ENCODE peak calls at places on chromosomes 6 and 20, in nine cellular contexts. K is AG09319, G is fibroblast of mammary gland, A is cardiac muscle cell, X is dorsolateral prefrontal cortex, M is fibroblast of lung, B is endodermal cell, C is activated B cell treated with CpG ODN at 0.5 μM for 24 hours, Q is astrocyte of the spinal cord. D is an unnamed sample.

GRCh38 chr6:136226027-136226673 is 24.0 kb downstream of the MTFR2 start:
- DNase-seq in K (peak), G (peak), A (peak), X (no peak), M (peak), B (peak), C (no peak), Q (peak), D (peak)

GRCh38 chr6:130365166-130366010 is 429 bp upstream of the TMEM200A start:
- DNase-seq in K (peak), G (peak), A (peak), X (peak), M (peak), B (peak), C (peak), Q (peak), D (peak)

GRCh38 chr20:13284830-13285229 is 63.8 kb downstream of the ISM1 start:
- DNase-seq in K (no peak), G (no peak), A (no peak), X (no peak), M (no peak), B (no peak), C (no peak), Q (no peak), D (no peak)

GRCh38 chr6:31114540-31114876 is at the start of gene PSORS1C1:
- DNase-seq in K (peak), G (peak), A (peak), X (peak), M (peak), B (peak), C (no peak), Q (peak), D (peak)

GRCh38 chr6:142152731-142153130 is 5.7 kb downstream of the VTA1 start:
- DNase-seq in K (peak), G (peak), A (peak), X (no peak), M (peak), B (no peak), C (no peak), Q (peak), D (peak)

GRCh38 chr20:25296094-25297093 is 48.5 kb downstream of the PYGB start:
- DNase-seq in K (no peak), G (peak), A (peak), X (no peak), M (peak), B (peak), C (no peak), Q (no peak), D (peak)

GRCh38 chr20:13222319-13222716 is 1.2 kb downstream of the ISM1 start:
- DNase-seq in K (no peak), G (no peak), A (no peak), X (no peak), M (no peak), B (peak), C (no peak), Q (no peak), D (no peak)

GRCh38 chr6:150685860-150686259 is 86.2 kb downstream of the PLEKHG1 start:
- DNase-seq in K (no peak), G (peak), A (peak), X (no peak), M (peak), B (peak), C (no peak), Q (no peak), D (no peak)

GRCh38 chr6:136956590-136957573 is 34.8 kb downstream of the SLC35D3 start:
- DNase-seq in K (no peak), G (no peak), A (no peak), X (no peak), M (no peak), B (peak), C (no peak), Q (no peak), D (no peak)

GRCh38 chr20:16350465-16350864 is 222.8 kb downstream of the KIF16B start:
- DNase-seq in K (no peak), G (peak), A (peak), X (peak), M (no peak), B (no peak), C (no peak), Q (peak), D (peak)

GRCh38 chr6:2296781-2297180 is 51.4 kb upstream of the GMDS start:
- DNase-seq in K (no peak), G (no peak), A (no peak), X (no peak), M (no peak), B (peak), C (no peak), Q (no peak), D (no peak)

GRCh38 chr6:1569377-1569776 is 40.3 kb upstream of the FOXC1 start:
- DNase-seq in K (no peak), G (no peak), A (no peak), X (no peak), M (no peak), B (no peak), C (no peak), Q (no peak), D (no peak)

GRCh38 chr6:138157986-138158638 is 3.6 kb upstream of the ARFGEF3 start:
- DNase-seq in K (no peak), G (no peak), A (peak), X (no peak), M (peak), B (no peak), C (no peak), Q (peak), D (no peak)

GRCh38 chr6:37027811-37028469 is 22.5 kb downstream of the FGD2 start:
- DNase-seq in K (no peak), G (no peak), A (no peak), X (no peak), M (no peak), B (no peak), C (no peak), Q (no peak), D (no peak)

GRCh38 chr6:132764370-132764769 is 6.7 kb upstream of the VNN2 start:
- DNase-seq in K (peak), G (peak), A (peak), X (peak), M (peak), B (peak), C (no peak), Q (peak), D (peak)

GRCh38 chr20:53940356-53940694 is 130.1 kb downstream of the BCAS1 start:
- DNase-seq in K (no peak), G (no peak), A (no peak), X (no peak), M (no peak), B (no peak), C (no peak), Q (peak), D (no peak)

GRCh38 chr6:52787917-52788316 is 15.7 kb downstream of the GSTA1 start:
- DNase-seq in K (no peak), G (no peak), A (no peak), X (no peak), M (no peak), B (no peak), C (no peak), Q (no peak), D (no peak)

GRCh38 chr6:37582309-37582708 is 82.6 kb upstream of the CCDC167 start:
- DNase-seq in K (no peak), G (no peak), A (no peak), X (no peak), M (no peak), B (no peak), C (no peak), Q (no peak), D (peak)

GRCh38 chr6:44072959-44073611 is 54.2 kb downstream of the MRPL14 start:
- DNase-seq in K (peak), G (peak), A (peak), X (peak), M (peak), B (peak), C (peak), Q (peak), D (no peak)

GRCh38 chr20:40802886-40803285 is 113.8 kb upstream of the MAFB start:
- DNase-seq in K (no peak), G (no peak), A (no peak), X (no peak), M (no peak), B (peak), C (no peak), Q (no peak), D (no peak)

GRCh38 chr6:29527564-29527963 is 32.0 kb downstream of the UBD start:
- DNase-seq in K (no peak), G (no peak), A (no peak), X (no peak), M (no peak), B (peak), C (no peak), Q (no peak), D (no peak)

GRCh38 chr6:13012271-13012670 is 295.7 kb downstream of the PHACTR1 start:
- DNase-seq in K (no peak), G (no peak), A (no peak), X (no peak), M (no peak), B (no peak), C (no peak), Q (no peak), D (no peak)

GRCh38 chr6:114939630-114940029 is 596.8 kb upstream of the HS3ST5 start:
- DNase-seq in K (no peak), G (no peak), A (no peak), X (no peak), M (no peak), B (no peak), C (no peak), Q (no peak), D (no peak)

GRCh38 chr20:16846011-16846410 is 97.9 kb downstream of the OTOR start:
- DNase-seq in K (no peak), G (no peak), A (no peak), X (no peak), M (no peak), B (no peak), C (no peak), Q (no peak), D (no peak)

GRCh38 chr6:106886922-106887797 is 87.4 kb downstream of the CD24 start:
- DNase-seq in K (no peak), G (no peak), A (no peak), X (no peak), M (no peak), B (no peak), C (no peak), Q (peak), D (no peak)

GRCh38 chr20:18585134-18585533 is 2.7 kb upstream of the DTD1 start:
- DNase-seq in K (peak), G (peak), A (peak), X (no peak), M (peak), B (peak), C (no peak), Q (peak), D (peak)

GRCh38 chr6:33622456-33623431 is 1.6 kb downstream of the ITPR3 start:
- DNase-seq in K (no peak), G (peak), A (no peak), X (no peak), M (peak), B (no peak), C (no peak), Q (no peak), D (no peak)

GRCh38 chr6:9208956-9209355 is 773.6 kb upstream of the SLC35B3 start:
- DNase-seq in K (no peak), G (no peak), A (no peak), X (no peak), M (no peak), B (no peak), C (no peak), Q (no peak), D (no peak)

GRCh38 chr20:25525857-25526256 is 59.5 kb downstream of the NINL start:
- DNase-seq in K (peak), G (peak), A (peak), X (no peak), M (peak), B (no peak), C (no peak), Q (peak), D (peak)

GRCh38 chr6:170149681-170150589 is 140.9 kb downstream of the DLL1 start:
- DNase-seq in K (no peak), G (no peak), A (no peak), X (peak), M (no peak), B (no peak), C (no peak), Q (no peak), D (no peak)

GRCh38 chr6:151740820-151741219 is 66.7 kb upstream of the ESR1 start:
- DNase-seq in K (no peak), G (no peak), A (no peak), X (no peak), M (no peak), B (peak), C (no peak), Q (no peak), D (no peak)

GRCh38 chr20:20353574-20353973 is 14.3 kb upstream of the INSM1 start:
- DNase-seq in K (no peak), G (no peak), A (no peak), X (no peak), M (no peak), B (no peak), C (no peak), Q (no peak), D (no peak)

GRCh38 chr6:135331002-135331401 is 149.9 kb downstream of the MYB start:
- DNase-seq in K (no peak), G (peak), A (peak), X (no peak), M (no peak), B (no peak), C (no peak), Q (peak), D (peak)

GRCh38 chr20:62898970-62899632 is 27.2 kb downstream of the DIDO1 start:
- DNase-seq in K (no peak), G (no peak), A (no peak), X (peak), M (no peak), B (peak), C (no peak), Q (no peak), D (no peak)

GRCh38 chr20:62899633-62900051 is 26.7 kb downstream of the DIDO1 start:
- DNase-seq in K (no peak), G (no peak), A (peak), X (peak), M (no peak), B (peak), C (no peak), Q (no peak), D (no peak)

GRCh38 chr20:62901891-62902290 is 24.4 kb downstream of the DIDO1 start:
- DNase-seq in K (no peak), G (no peak), A (no peak), X (peak), M (no peak), B (no peak), C (no peak), Q (no peak), D (no peak)

GRCh38 chr20:62900052-62900691 is 26.1 kb downstream of the DIDO1 start:
- DNase-seq in K (no peak), G (peak), A (peak), X (peak), M (peak), B (peak), C (peak), Q (peak), D (peak)

DNA sequence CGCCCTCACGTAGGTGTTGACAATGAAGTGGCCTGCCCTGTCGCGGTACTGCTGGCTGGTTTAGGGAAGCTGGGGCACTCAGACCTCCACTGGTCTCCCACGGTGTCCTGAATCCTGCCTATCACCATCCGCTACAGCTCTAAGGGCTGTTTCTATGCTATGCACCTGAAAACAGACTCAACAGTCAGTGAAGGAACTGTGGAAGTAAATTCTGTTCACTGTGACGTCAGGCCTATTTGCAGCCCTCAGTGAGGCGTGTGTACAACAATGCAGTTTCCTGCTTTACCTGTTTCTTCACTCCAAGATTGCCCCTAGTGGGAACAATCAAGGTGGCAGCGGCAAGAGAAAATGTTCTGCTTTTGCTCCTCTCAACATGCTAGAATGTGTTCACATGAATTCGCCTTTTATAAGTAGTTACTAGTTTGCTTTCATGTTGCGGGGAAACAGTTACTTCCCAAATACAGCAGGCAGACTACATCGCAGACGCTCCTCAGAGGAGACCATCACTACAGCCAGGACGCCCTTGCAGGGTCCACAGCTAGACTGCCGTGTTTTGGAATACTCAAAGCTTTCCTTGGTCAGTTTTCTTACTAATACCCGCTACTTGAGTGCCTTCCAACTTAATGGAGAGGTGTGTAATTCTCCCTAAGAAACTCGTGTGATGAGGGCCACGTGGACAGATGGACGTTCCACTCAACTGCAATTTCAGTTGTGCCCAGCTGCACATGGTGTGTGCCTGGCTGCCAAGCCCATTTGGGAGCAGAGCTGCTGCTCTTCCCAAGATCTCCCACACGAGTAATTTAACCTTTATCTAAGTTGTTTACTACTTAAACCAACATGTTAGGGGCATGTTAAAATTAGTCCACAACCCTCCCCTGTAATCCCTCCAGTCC is 25.4 kb downstream of the DIDO1 start:
- DNase-seq in K (no peak), G (no peak), A (no peak), X (peak), M (no peak), B (peak), C (no peak), Q (no peak), D (no peak)
- TF ChIP-seq CTCF in K (peak), G (no peak), A (no peak), X (no peak), M (no peak), B (no peak), C (no peak), Q (no peak), D (no peak)

DNA sequence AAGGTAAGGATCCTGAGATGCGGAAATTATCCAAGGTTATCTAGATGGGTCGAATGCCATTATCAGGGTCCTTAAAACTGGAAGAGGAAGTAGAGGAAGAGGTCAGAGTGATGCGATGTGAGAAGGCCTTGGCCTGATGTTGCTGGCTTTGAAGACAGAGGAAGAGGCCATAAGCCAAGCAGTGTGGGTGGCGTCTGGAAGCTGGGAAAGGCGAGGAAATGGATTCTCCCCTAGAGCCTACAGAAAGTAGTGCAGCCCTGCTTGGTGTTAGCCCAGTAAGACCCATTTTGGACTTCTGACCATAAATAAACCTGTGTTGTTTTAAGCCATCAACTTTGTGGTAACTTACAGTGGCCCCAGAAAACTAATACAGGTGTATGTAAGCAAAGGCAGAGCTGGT is 2.0 kb downstream of the SRXN1 start:
- DNase-seq in K (no peak), G (peak), A (peak), X (no peak), M (no peak), B (peak), C (no peak), Q (no peak), D (no peak)
- TF ChIP-seq CTCF in K (no peak), G (peak), A (peak), X (no peak), M (no peak), B (peak), C (no peak), Q (peak), D (peak)

DNA sequence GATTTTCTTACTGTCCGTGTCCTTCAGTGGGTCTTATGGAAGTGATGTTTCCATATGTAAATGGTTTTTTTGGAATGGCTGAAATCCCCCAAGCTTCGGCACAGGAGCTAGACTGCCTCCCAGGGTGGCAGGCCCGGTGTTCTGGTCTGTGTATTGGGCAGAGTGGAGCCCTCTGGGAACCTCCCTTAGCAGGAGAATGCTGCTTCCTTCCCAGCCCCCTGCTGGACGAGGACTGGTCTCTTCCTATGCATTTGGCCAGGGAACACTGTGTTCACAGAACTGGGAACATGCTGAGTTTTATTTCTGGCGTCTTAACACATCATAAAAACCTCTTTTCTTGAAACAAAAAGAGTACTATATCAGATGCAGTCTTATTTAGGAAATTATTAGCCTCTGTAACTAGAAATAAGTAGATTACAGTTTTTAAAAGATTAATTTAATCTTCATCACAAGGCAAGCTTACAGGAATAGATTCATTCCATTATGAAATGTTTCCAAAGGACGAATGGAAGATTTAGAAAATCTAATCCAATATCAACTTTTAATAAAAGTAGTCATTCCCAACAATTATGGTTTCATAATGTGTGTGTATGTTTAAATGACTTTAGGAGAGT is 56.6 kb downstream of the SYTL3 start:
- DNase-seq in K (no peak), G (peak), A (peak), X (peak), M (peak), B (peak), C (no peak), Q (peak), D (peak)
- TF ChIP-seq CTCF in K (peak), G (peak), A (peak), X (peak), M (peak), B (peak), C (no peak), Q (peak), D (peak)

GRCh38 chr20:50070361-50070760 is 42.6 kb downstream of the UBE2V1 start:
- DNase-seq in K (no peak), G (no peak), A (no peak), X (no peak), M (no peak), B (no peak), C (no peak), Q (no peak), D (no peak)
- TF ChIP-seq CTCF in K (no peak), G (no peak), A (no peak), X (no peak), M (no peak), B (no peak), C (no peak), Q (no peak), D (no peak)

GRCh38 chr20:2399390-2399789 is 18.7 kb downstream of the TGM6 start:
- DNase-seq in K (no peak), G (no peak), A (no peak), X (no peak), M (no peak), B (no peak), C (no peak), Q (no peak), D (no peak)

GRCh38 chr20:2398453-2398852 is 17.8 kb downstream of the TGM6 start:
- DNase-seq in K (no peak), G (no peak), A (no peak), X (no peak), M (no peak), B (no peak), C (no peak), Q (no peak), D (no peak)

GRCh38 chr20:2396241-2396814 is 15.6 kb downstream of the TGM6 start:
- DNase-seq in K (no peak), G (no peak), A (no peak), X (no peak), M (no peak), B (no peak), C (no peak), Q (no peak), D (no peak)

GRCh38 chr20:2397091-2397490 is 16.4 kb downstream of the TGM6 start:
- DNase-seq in K (no peak), G (no peak), A (no peak), X (no peak), M (no peak), B (no peak), C (no peak), Q (no peak), D (no peak)

DNA sequence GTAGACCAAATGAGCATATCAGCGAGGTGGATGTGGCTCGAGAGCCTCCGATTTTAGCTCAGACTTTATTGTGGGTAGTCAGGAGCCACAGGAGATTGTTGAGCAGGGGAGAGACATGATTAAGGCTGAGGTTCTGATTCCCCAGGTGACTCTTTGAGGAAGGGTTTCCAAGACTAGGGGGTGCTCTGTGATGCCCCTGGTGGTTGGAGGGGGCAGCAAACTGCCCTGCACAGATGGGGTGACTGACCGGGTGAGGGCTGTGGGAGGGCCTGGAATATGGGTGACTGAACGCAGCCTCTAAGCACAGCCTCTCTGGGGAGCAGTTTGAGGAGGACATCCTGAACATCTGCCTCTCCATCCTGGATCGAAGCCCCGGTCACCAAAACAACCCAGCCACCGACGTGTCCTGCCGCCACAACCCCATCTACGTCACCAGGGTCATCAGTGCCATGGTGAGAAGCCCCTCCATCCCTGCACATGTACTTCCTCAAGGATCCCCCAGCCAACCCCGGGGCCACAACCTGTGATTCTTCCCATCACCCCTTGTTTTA is 17.0 kb downstream of the TGM6 start:
- DNase-seq in K (no peak), G (no peak), A (no peak), X (no peak), M (no peak), B (peak), C (no peak), Q (no peak), D (no peak)
- TF ChIP-seq CTCF in K (no peak), G (no peak), A (no peak), X (no peak), M (no peak), B (peak), C (no peak), Q (no peak), D (peak)

D was measured in HFFc6.